ENCODE peak calls at places on chromosomes 5 and 9, in eight cellular contexts. G is HCT116, R is suprapubic skin, U is spleen, X is stomach, E is H1, W is SK-N-SH, K is esophagus muscularis mucosa. F is an unnamed sample. For H3K36me3, the result is how much of the 10 kb centered on the place peaks cover.

GRCh38 chr9:124621371-124622328 is 114.5 kb upstream of the NR5A1 start:
- DNase-seq in G (no peak), R (no peak), U (no peak), X (no peak), E (no peak), W (no peak), K (no peak), F (no peak)

GRCh38 chr9:88087906-88088305 is 50.4 kb downstream of the SPATA31C2 start:
- DNase-seq in G (no peak), R (no peak), U (no peak), X (no peak), E (no peak), W (no peak), K (no peak), F (no peak)

GRCh38 chr9:99140685-99141314 is 35.9 kb downstream of the TGFBR1 start:
- DNase-seq in G (peak), R (no peak), U (no peak), X (no peak), E (peak), W (peak), K (no peak), F (peak)

GRCh38 chr9:115810166-115810565 is 343.4 kb upstream of the PAPPA start:
- DNase-seq in G (no peak), R (no peak), U (no peak), X (no peak), E (no peak), W (no peak), K (no peak), F (no peak)

GRCh38 chr5:36915653-36916052 is 39.1 kb downstream of the NIPBL start:
- DNase-seq in G (no peak), R (no peak), U (no peak), X (no peak), E (no peak), W (no peak), K (no peak), F (no peak)

GRCh38 chr5:83715316-83716060 is 5.2 kb downstream of the HAPLN1 start:
- DNase-seq in G (no peak), R (no peak), U (no peak), X (no peak), E (no peak), W (no peak), K (no peak), F (no peak)

GRCh38 chr5:123951204-123951977 is 439.4 kb downstream of the CSNK1G3 start:
- DNase-seq in G (peak), R (no peak), U (no peak), X (no peak), E (no peak), W (no peak), K (no peak), F (no peak)

GRCh38 chr9:135565141-135565628 is 3.6 kb downstream of the PAEP start:
- DNase-seq in G (no peak), R (no peak), U (peak), X (peak), E (no peak), W (no peak), K (no peak), F (no peak)

GRCh38 chr9:107504585-107505455 is 15.3 kb upstream of the KLF4 start:
- DNase-seq in G (no peak), R (no peak), U (no peak), X (peak), E (no peak), W (no peak), K (no peak), F (peak)

GRCh38 chr5:65508978-65509377 is 27.3 kb upstream of the ADAMTS6 start:
- DNase-seq in G (no peak), R (no peak), U (no peak), X (no peak), E (no peak), W (no peak), K (no peak), F (no peak)

GRCh38 chr9:121841771-121842611 is 190.6 kb downstream of the DAB2IP start:
- DNase-seq in G (no peak), R (no peak), U (no peak), X (peak), E (no peak), W (no peak), K (no peak), F (peak)

GRCh38 chr5:103561670-103562069 is 919 bp downstream of the NUDT12 start:
- DNase-seq in G (no peak), R (no peak), U (no peak), X (no peak), E (no peak), W (no peak), K (no peak), F (no peak)

GRCh38 chr9:117595650-117596049 is 108.6 kb upstream of the TLR4 start:
- DNase-seq in G (no peak), R (no peak), U (no peak), X (no peak), E (no peak), W (no peak), K (no peak), F (no peak)

GRCh38 chr5:116626272-116626723 is 51.7 kb upstream of the SEMA6A start:
- DNase-seq in G (no peak), R (peak), U (no peak), X (peak), E (no peak), W (no peak), K (peak), F (peak)
- TF ChIP-seq POLR2AphosphoS5 in G (no peak), R (no peak), U (no peak), X (peak), E (no peak), W (no peak), K (peak), F (no peak)

GRCh38 chr5:143154495-143155375 is 248.8 kb downstream of the NR3C1 start:
- DNase-seq in G (no peak), R (no peak), U (no peak), X (no peak), E (peak), W (no peak), K (no peak), F (no peak)

GRCh38 chr5:143155445-143155844 is 248.0 kb downstream of the NR3C1 start:
- DNase-seq in G (no peak), R (no peak), U (no peak), X (no peak), E (no peak), W (no peak), K (no peak), F (no peak)

GRCh38 chr5:143152445-143152844 is 251.0 kb downstream of the NR3C1 start:
- DNase-seq in G (no peak), R (no peak), U (no peak), X (no peak), E (no peak), W (no peak), K (no peak), F (no peak)

GRCh38 chr5:143153332-143154119 is 250.0 kb downstream of the NR3C1 start:
- DNase-seq in G (no peak), R (peak), U (no peak), X (peak), E (no peak), W (no peak), K (peak), F (no peak)

DNA sequence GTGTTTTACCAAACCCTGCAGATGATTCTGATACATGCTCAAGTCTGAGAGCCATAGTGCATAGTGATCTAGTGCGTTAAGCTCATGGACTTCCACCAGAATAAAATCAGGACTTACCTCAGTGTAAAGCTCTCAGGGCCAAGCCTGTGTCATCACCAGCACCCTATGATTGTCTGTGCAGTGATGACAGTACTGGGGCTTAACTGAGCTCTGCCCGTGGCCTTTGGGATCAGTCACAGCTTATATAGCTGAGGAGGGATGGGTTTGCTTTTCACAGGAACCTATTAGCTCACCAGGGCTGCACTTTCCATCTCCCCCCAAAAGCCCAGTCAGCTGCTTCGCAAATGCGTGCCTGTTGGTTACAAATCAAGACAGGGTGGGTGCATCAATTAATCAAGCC is 246.9 kb downstream of the NR3C1 start:
- DNase-seq in G (no peak), R (no peak), U (no peak), X (no peak), E (no peak), W (no peak), K (no peak), F (no peak)
- H3K36me3 ChIP-seq in G (under half), R (under half), U (under half), X (under half), E (under half), W (under half), K (under half), F (under half)

GRCh38 chr9:36950389-36950788 is 83.7 kb downstream of the PAX5 start:
- DNase-seq in G (no peak), R (no peak), U (no peak), X (no peak), E (no peak), W (no peak), K (no peak), F (no peak)

GRCh38 chr9:36945999-36946398 is 88.1 kb downstream of the PAX5 start:
- DNase-seq in G (no peak), R (no peak), U (no peak), X (no peak), E (no peak), W (no peak), K (no peak), F (no peak)

GRCh38 chr9:36946653-36947052 is 87.4 kb downstream of the PAX5 start:
- DNase-seq in G (no peak), R (no peak), U (no peak), X (no peak), E (no peak), W (peak), K (no peak), F (no peak)

GRCh38 chr9:36948051-36948450 is 86.0 kb downstream of the PAX5 start:
- DNase-seq in G (no peak), R (no peak), U (no peak), X (no peak), E (no peak), W (no peak), K (no peak), F (no peak)

GRCh38 chr9:36949470-36949869 is 84.6 kb downstream of the PAX5 start:
- DNase-seq in G (no peak), R (no peak), U (no peak), X (no peak), E (no peak), W (no peak), K (no peak), F (no peak)
- H3K27ac ChIP-seq in G (no peak), R (no peak), U (peak), X (no peak), E (no peak), W (no peak), K (no peak), F (no peak)

DNA sequence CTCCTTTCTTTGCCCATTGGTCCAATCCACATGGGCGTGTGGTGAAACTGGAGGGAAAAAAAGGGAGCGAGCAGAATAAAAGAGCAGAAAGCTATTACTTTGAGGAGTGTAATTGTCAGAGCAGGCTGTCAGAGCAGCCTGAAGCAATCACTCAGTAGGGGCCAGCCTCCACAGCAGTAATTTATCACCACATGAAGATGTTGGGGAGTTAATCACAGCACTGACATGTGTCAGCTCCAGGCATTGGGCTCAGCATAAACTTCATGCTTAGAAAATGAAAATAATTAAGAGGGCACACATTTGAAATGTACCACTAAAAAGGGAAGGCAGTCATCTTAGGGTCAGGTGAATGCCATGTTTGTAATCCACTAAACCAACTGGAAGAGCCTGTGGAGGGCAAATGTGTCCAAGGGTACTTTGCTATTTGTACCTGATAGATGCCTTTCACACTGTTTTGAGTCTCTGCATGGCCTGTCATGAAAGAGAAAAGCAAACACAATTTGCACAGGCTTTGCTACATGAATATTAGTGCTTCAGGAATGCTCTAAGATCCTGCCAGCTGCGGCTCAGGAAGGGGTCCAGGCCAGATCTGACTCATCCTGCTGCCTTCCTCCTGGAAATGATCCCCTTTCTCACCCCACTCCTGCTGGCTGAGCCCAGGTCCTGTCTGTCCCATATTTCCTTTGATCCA is 2.9 kb upstream of the PTGER4 start:
- DNase-seq in G (no peak), R (no peak), U (no peak), X (no peak), E (no peak), W (no peak), K (no peak), F (no peak)
- TF ChIP-seq POLR2AphosphoS5 in G (no peak), R (no peak), U (no peak), X (no peak), E (no peak), W (no peak), K (no peak), F (no peak)

GRCh38 chr9:114745108-114745848 is 60.6 kb downstream of the TNFSF15 start:
- DNase-seq in G (no peak), R (no peak), U (no peak), X (no peak), E (no peak), W (no peak), K (no peak), F (no peak)

GRCh38 chr9:114745879-114746550 is 59.8 kb downstream of the TNFSF15 start:
- DNase-seq in G (no peak), R (no peak), U (no peak), X (no peak), E (no peak), W (no peak), K (no peak), F (no peak)

GRCh38 chr9:114743446-114743845 is 61.5 kb upstream of the TEX48 start:
- DNase-seq in G (no peak), R (no peak), U (no peak), X (no peak), E (no peak), W (no peak), K (peak), F (no peak)

GRCh38 chr9:114746591-114746990 is 59.2 kb downstream of the TNFSF15 start:
- DNase-seq in G (no peak), R (no peak), U (no peak), X (no peak), E (no peak), W (no peak), K (no peak), F (no peak)

DNA sequence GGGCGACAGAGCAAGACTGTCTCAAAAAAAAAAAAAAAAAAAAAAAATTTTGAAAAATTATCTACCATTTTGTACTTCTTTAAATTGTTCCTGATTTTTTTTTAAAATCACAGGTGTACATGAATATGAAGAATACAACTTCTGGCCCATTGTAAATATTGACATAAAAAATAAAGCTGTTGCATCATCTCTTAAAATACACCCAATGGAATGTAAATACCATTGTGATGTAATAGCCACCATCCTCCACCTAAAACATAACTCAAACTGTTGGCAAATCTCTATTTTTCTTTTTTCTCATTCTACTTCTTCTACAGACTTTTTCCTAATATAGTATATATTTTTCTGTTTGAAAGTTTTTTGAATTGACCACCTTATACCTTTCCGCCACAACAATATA is 61.0 kb upstream of the TEX48 start:
- DNase-seq in G (no peak), R (no peak), U (no peak), X (no peak), E (no peak), W (no peak), K (no peak), F (no peak)
- H3K36me3 ChIP-seq in G (under half), R (under half), U (under half), X (under half), E (under half), W (under half), K (under half), F (under half)

DNA sequence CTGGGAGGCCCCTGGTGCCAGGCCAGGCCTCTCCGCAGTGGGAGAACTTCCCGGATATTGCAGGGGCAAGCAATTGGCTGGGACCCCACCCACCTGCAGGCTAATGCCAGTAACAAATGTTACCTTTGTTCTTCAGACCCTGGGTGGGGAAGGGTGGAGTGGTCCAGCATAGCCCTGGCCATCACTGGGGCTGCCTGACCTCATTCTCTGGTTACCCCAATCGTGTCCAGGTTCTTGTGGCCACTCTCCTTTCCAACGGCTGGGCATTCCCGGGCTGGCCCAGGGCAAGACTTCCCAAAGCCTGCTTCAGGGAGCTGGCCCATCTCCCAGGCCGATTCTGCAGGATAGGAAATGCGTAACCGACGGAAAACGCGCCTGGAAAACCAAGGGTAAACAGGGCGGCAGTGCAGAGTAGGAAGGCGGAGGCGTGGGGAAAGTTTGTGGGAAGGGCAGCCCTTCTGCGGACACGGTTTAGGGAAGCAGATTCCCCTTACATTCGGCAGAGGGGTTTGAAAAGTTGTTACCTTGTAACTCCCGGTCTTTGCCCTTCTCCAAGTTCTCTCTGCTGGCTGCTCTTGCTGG is 3.6 kb downstream of the NRARP start:
- DNase-seq in G (no peak), R (peak), U (no peak), X (peak), E (no peak), W (no peak), K (no peak), F (no peak)
- H3K27ac ChIP-seq in G (no peak), R (no peak), U (peak), X (peak), E (no peak), W (no peak), K (peak), F (peak)

F was measured in upper lobe of left lung.